ENCODE peak calls at places on chromosomes 3 and 15, in six cellular contexts. M, R, U, O, F and J are unnamed samples.
A peak's percentile ranks its signal among the peaks of the same experiment; 100 is the strongest.

GRCh38 chr15:100999369-100999768 is 80.2 kb downstream of the LRRK1 start:
- DNase-seq in F (no peak), O (no peak), R (no peak), U (no peak), M (no peak), J (no peak)

GRCh38 chr3:72248389-72248761 is 463.4 kb upstream of the PROK2 start:
- DNase-seq in F (no peak), M (no peak), R (no peak), O (no peak), U (no peak), J (no peak)

GRCh38 chr15:69265347-69265955 is 33.3 kb upstream of the PAQR5 start:
- DNase-seq in R (no peak), O (no peak), F (no peak), M (peak; percentile 34), U (peak; percentile 47), J (peak; percentile 13)

GRCh38 chr15:67093146-67093874 is 27.9 kb downstream of the SMAD3 start:
- DNase-seq in R (no peak), F (no peak), O (peak; percentile 46), M (no peak), U (no peak), J (no peak)

GRCh38 chr3:138440137-138440536 is 5.7 kb downstream of the ESYT3 start:
- DNase-seq in F (no peak), M (no peak), R (no peak), O (no peak), U (no peak), J (no peak)

GRCh38 chr3:157938154-157938774 is 168.0 kb downstream of the SHOX2 start:
- DNase-seq in O (no peak), M (no peak), U (no peak), R (no peak), F (no peak), J (no peak)

GRCh38 chr15:70670680-70671079 is 92.7 kb downstream of the UACA start:
- DNase-seq in R (no peak), F (no peak), M (no peak), U (no peak), O (no peak), J (no peak)

GRCh38 chr3:56453027-56453426 is 15.2 kb downstream of the ERC2 start:
- DNase-seq in U (no peak), M (no peak), F (no peak), R (no peak), O (no peak), J (no peak)

GRCh38 chr15:76181705-76182107 is 121.9 kb downstream of the TMEM266 start:
- DNase-seq in O (peak; percentile 78), M (no peak), R (no peak), U (no peak), F (no peak), J (no peak)

GRCh38 chr15:40252141-40252437 is 13.2 kb downstream of the PAK6 start:
- DNase-seq in F (no peak), R (peak; percentile 67), O (no peak), M (no peak), U (no peak), J (no peak)

GRCh38 chr3:196757876-196758739 is 18.5 kb downstream of the PAK2 start:
- DNase-seq in F (no peak), O (no peak), R (no peak), M (no peak), U (no peak), J (no peak)

GRCh38 chr3:140022061-140022781 is 87.2 kb downstream of the CLSTN2 start:
- DNase-seq in M (no peak), F (no peak), R (no peak), U (no peak), O (no peak), J (no peak)

GRCh38 chr3:188338081-188338480 is 184.1 kb downstream of the LPP start:
- DNase-seq in F (no peak), M (no peak), R (no peak), U (no peak), O (no peak), J (no peak)

GRCh38 chr3:189459231-189459630 is 172.0 kb upstream of the TP63 start:
- DNase-seq in M (no peak), R (no peak), U (no peak), O (no peak), F (no peak), J (no peak)

GRCh38 chr3:11091088-11091590 is 63.2 kb upstream of the HRH1 start:
- DNase-seq in U (no peak), F (no peak), R (no peak), M (no peak), O (no peak), J (no peak)

GRCh38 chr15:99565281-99566156 is at the start of gene MEF2A:
- DNase-seq in R (peak; percentile 93), O (peak; percentile 69), U (peak; percentile 82), M (peak; percentile 84), F (peak; percentile 91), J (peak; percentile 88)

GRCh38 chr15:99564221-99565030 is 1.4 kb upstream of the MEF2A start:
- DNase-seq in R (no peak), F (no peak), O (peak; percentile 50), M (no peak), U (peak; percentile 36), J (no peak)

GRCh38 chr15:99565031-99565280 is 828 bp upstream of the MEF2A start:
- DNase-seq in U (no peak), M (no peak), R (peak; percentile 73), F (no peak), O (no peak), J (no peak)

GRCh38 chr15:99568548-99569352 is 3.0 kb downstream of the MEF2A start:
- DNase-seq in M (no peak), R (no peak), U (no peak), F (no peak), O (no peak), J (no peak)

GRCh38 chr15:99566157-99566900 is 545 bp downstream of the MEF2A start:
- DNase-seq in R (peak; percentile 67), M (no peak), U (no peak), F (peak; percentile 63), O (no peak), J (no peak)
- TF ChIP-seq ZNF274 in R (no peak), M (no peak), U (no peak), F (no peak), O (no peak), J (no peak)

GRCh38 chr15:29666241-29666640 is 156.0 kb downstream of the TJP1 start:
- DNase-seq in O (no peak), R (no peak), M (no peak), U (no peak), F (no peak), J (no peak)
- H3K4me3 ChIP-seq in O (no peak overlapping the region), R (no peak overlapping the region), M (no peak overlapping the region), U (no peak overlapping the region), F (no peak overlapping the region), J (no peak overlapping the region)

DNA sequence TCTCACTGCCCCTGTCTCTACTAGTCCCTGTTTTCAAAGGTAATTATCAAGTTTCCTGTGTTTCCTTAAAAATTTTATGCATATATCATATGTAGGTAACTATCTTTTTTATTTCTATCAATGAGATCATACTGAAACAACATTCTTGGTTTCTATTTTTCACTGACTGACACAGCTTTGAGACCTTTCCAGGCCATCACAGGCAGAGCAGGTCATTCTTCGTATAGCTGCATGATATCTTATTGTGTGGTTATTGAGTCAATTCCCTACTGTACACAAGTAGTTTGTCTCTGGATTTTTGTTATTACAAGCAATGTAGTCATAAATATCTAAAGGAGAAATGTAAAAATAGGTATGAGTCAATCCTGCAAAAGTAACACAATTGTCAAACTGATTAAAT is 169.6 kb downstream of the CFAP20DC start:
- DNase-seq in O (no peak), F (no peak), U (no peak), M (no peak), R (no peak), J (no peak)
- TF ChIP-seq ZNF274 in O (no peak), F (no peak), U (no peak), M (no peak), R (no peak), J (no peak)

GRCh38 chr3:178389258-178389657 is 147.0 kb upstream of the KCNMB2 start:
- DNase-seq in R (no peak), U (no peak), M (no peak), F (no peak), O (no peak), J (no peak)
- H3K4me3 ChIP-seq in R (no peak overlapping the region), U (no peak overlapping the region), M (no peak overlapping the region), F (no peak overlapping the region), O (no peak overlapping the region), J (no peak overlapping the region)